ENCODE peak calls at places on chromosomes 13 and 19, in five cellular contexts. Q, M, I, V and A are unnamed samples.

GRCh38 chr13:27339299-27339698 is 68.7 kb downstream of the RASL11A start:
- DNase-seq in V (peak; percentile 47), I (no peak), Q (peak; percentile 61), M (no peak), A (peak; percentile 68)

GRCh38 chr19:36246006-36246391 is 31.1 kb downstream of the ZNF146 start:
- DNase-seq in I (no peak), V (no peak), M (no peak), Q (no peak), A (no peak)

GRCh38 chr13:77502104-77502720 is 33.3 kb upstream of the SCEL start:
- DNase-seq in I (no peak), V (no peak), M (no peak), Q (no peak), A (no peak)

GRCh38 chr13:50236898-50237318 is 221.7 kb downstream of the KCNRG start:
- DNase-seq in Q (no peak), M (peak; percentile 80), V (no peak), I (no peak), A (no peak)

GRCh38 chr13:113907637-113908617 is 44.1 kb upstream of the GAS6 start:
- DNase-seq in Q (peak; percentile 60), I (no peak), V (peak; percentile 64), M (peak; percentile 92), A (peak; percentile 43)

GRCh38 chr13:37618554-37618953 is 20.0 kb upstream of the POSTN start:
- DNase-seq in M (peak; percentile 91), I (no peak), V (peak; percentile 50), Q (peak; percentile 71), A (no peak)

GRCh38 chr19:28358604-28359003 is 854.3 kb downstream of the UQCRFS1 start:
- DNase-seq in I (no peak), V (no peak), Q (no peak), M (peak; percentile 32), A (peak; percentile 9)

GRCh38 chr13:66014757-66015156 is 1215.4 kb downstream of the PCDH9 start:
- DNase-seq in I (no peak), M (no peak), Q (no peak), V (no peak), A (no peak)

GRCh38 chr19:12090807-12091206 is 26.3 kb downstream of the ZNF844 start:
- DNase-seq in M (peak; percentile 15), V (peak; percentile 53), Q (peak; percentile 69), I (peak; percentile 67), A (peak; percentile 83)

GRCh38 chr19:54364775-54365257 is at the start of gene LAIR1:
- DNase-seq in Q (no peak), I (peak; percentile 34), V (no peak), M (no peak), A (no peak)

GRCh38 chr13:61470801-61471200 is 55.2 kb upstream of the PCDH20 start:
- DNase-seq in I (no peak), M (no peak), V (no peak), Q (no peak), A (no peak)

GRCh38 chr13:78636493-78636892 is 22.5 kb downstream of the OBI1 start:
- DNase-seq in V (no peak), M (no peak), Q (no peak), I (no peak), A (no peak)

GRCh38 chr19:21492932-21493906 is 12.2 kb upstream of the ZNF429 start:
- DNase-seq in V (no peak), Q (no peak), M (no peak), I (no peak), A (no peak)

GRCh38 chr19:55519461-55520311 is 17.2 kb downstream of the SBK2 start:
- DNase-seq in V (peak; percentile 73), M (peak; percentile 85), I (no peak), Q (peak; percentile 70), A (peak; percentile 27)

GRCh38 chr19:56079609-56080008 is 41.5 kb downstream of the ZNF787 start:
- DNase-seq in M (no peak), V (no peak), I (no peak), Q (no peak), A (no peak)

GRCh38 chr19:5048091-5048726 is 79.3 kb downstream of the KDM4B start:
- DNase-seq in V (peak; percentile 74), Q (peak; percentile 72), M (peak; percentile 49), I (peak; percentile 78), A (peak; percentile 93)

GRCh38 chr13:74751739-74752138 is 617.5 kb upstream of the KLF12 start:
- DNase-seq in Q (no peak), M (no peak), I (no peak), V (no peak), A (peak; percentile 3)

GRCh38 chr19:50649433-50650391 is at the start of gene C19orf81:
- DNase-seq in V (no peak), I (no peak), M (no peak), Q (no peak), A (peak; percentile 54)

GRCh38 chr13:95714142-95714832 is 37.3 kb downstream of the DNAJC3 start:
- DNase-seq in Q (peak; percentile 79), M (peak; percentile 79), V (peak; percentile 85), I (no peak), A (no peak)

GRCh38 chr19:32642771-32643170 is 32.2 kb downstream of the ANKRD27 start:
- DNase-seq in M (no peak), I (no peak), V (no peak), Q (no peak), A (no peak)

GRCh38 chr19:3586707-3587346 is 1.5 kb downstream of the GIPC3 start:
- DNase-seq in Q (no peak), I (no peak), V (no peak), M (no peak), A (no peak)

GRCh38 chr13:94799330-94799729 is 87.0 kb upstream of the SOX21 start:
- DNase-seq in M (no peak), I (no peak), V (no peak), Q (no peak), A (no peak)

GRCh38 chr19:1027020-1027952 is 878 bp downstream of the CNN2 start:
- DNase-seq in V (no peak), M (no peak), Q (no peak), I (peak; percentile 22), A (peak; percentile 71)

GRCh38 chr19:55014714-55015113 is 23.4 kb downstream of the GP6 start:
- DNase-seq in I (peak; percentile 22), M (no peak), Q (no peak), V (no peak), A (no peak)

GRCh38 chr19:38549061-38549460 is 68.7 kb downstream of the MAP4K1 start:
- DNase-seq in I (no peak), Q (no peak), V (no peak), M (no peak), A (no peak)

GRCh38 chr19:17138937-17139598 is 63.5 kb downstream of the MYO9B start:
- DNase-seq in M (no peak), I (peak; percentile 65), Q (no peak), V (no peak), A (no peak)

GRCh38 chr19:48573163-48573505 is 21.2 kb downstream of the SULT2B1 start:
- DNase-seq in V (no peak), M (no peak), I (peak; percentile 20), Q (no peak), A (no peak)

GRCh38 chr13:114017028-114017630 is 43.3 kb upstream of the C13orf46 start:
- DNase-seq in Q (peak; percentile 50), M (no peak), I (peak; percentile 14), V (no peak), A (no peak)

GRCh38 chr13:23547000-23547590 is 23.1 kb upstream of the TNFRSF19 start:
- DNase-seq in I (peak; percentile 80), M (peak; percentile 31), V (peak; percentile 8), Q (peak; percentile 45), A (no peak)

GRCh38 chr19:49888478-49888901 is 8.2 kb downstream of the IL4I1 start:
- DNase-seq in Q (no peak), I (no peak), M (no peak), V (no peak), A (no peak)

GRCh38 chr19:49716154-49716553 is 25.2 kb downstream of the CPT1C start:
- DNase-seq in I (no peak), V (peak; percentile 17), Q (no peak), M (no peak), A (no peak)

GRCh38 chr19:33374406-33374703 is 846 bp downstream of the CEBPG start:
- DNase-seq in M (peak; percentile 8), V (peak; percentile 48), Q (peak; percentile 42), I (no peak), A (peak; percentile 32)

GRCh38 chr19:3507371-3508120 is 1.4 kb downstream of the FZR1 start:
- DNase-seq in V (peak; percentile 40), Q (no peak), I (no peak), M (no peak), A (no peak)

GRCh38 chr19:7342143-7342542 is 6.6 kb upstream of the ARHGEF18 start:
- DNase-seq in M (no peak), I (no peak), V (no peak), Q (no peak), A (no peak)

GRCh38 chr19:3243851-3244700 is 19.6 kb downstream of the CELF5 start:
- DNase-seq in V (peak; percentile 68), I (peak; percentile 29), Q (peak; percentile 56), M (peak; percentile 47), A (peak; percentile 76)

DNA sequence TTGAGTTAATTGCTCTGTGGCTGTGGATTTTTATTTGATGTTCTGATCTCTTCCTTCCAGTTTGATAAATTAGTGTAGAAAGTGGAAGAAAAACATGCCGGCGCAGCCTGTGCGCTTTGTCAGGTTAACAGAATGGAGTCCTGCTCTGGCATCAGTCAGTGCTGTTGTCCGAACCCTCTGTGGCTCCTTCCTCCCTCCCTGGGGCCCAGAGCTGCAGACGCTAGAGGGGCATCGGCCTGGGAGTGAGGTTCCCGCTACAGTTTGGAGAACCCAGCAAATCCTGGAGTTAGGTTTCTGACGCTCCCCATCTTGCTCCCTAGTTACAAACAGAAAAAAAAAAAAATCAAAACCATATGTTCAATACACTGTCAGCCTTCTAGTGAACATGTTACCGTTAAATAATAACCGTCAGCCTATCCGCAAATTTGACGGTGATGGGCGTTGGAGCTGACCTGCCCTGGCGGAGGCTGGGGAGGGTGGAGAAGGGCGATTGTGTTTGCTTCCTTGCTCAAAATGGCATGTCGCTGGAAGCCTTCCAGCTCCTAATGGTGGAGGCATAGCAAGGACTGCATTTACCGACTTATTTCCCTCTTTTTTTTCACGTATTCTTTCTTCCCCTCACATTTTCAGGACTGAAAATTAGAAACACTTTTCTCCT is 13.5 kb downstream of the MBNL2 start:
- DNase-seq in I (peak; percentile 33), Q (no peak), V (no peak), M (no peak), A (no peak)
- H3K4me3 ChIP-seq in I (peak overlapping the region; percentile 39), Q (no peak overlapping the region), V (no peak overlapping the region), M (no peak overlapping the region), A (no peak overlapping the region)

GRCh38 chr13:106626473-106626872 is 58.5 kb upstream of the ARGLU1 start:
- DNase-seq in Q (no peak), V (no peak), I (no peak), M (no peak), A (no peak)
- H3K4me1 ChIP-seq in Q (no peaks in the 10 kb centered on the region), V (no peaks in the 10 kb centered on the region), I (peaks cover 5% of the 10 kb centered on the region), M (no peaks in the 10 kb centered on the region), A (no peaks in the 10 kb centered on the region)

GRCh38 chr19:6236310-6237291 is 43.2 kb downstream of the MLLT1 start:
- DNase-seq in M (no peak), V (no peak), Q (no peak), I (peak; percentile 55), A (no peak)
- H3K4me3 ChIP-seq in M (no peak overlapping the region), V (no peak overlapping the region), Q (no peak overlapping the region), I (no peak overlapping the region), A (no peak overlapping the region)

GRCh38 chr13:75877092-75877491 is 241.0 kb downstream of the LMO7 start:
- DNase-seq in I (no peak), Q (no peak), M (no peak), V (no peak), A (no peak)
- H3K4me1 ChIP-seq in I (no peaks in the 10 kb centered on the region), Q (no peaks in the 10 kb centered on the region), M (no peaks in the 10 kb centered on the region), V (peaks cover 5% of the 10 kb centered on the region), A (no peaks in the 10 kb centered on the region)

GRCh38 chr13:39527961-39528720 is 74.9 kb downstream of the LHFPL6 start:
- DNase-seq in V (peak; percentile 86), I (no peak), Q (peak; percentile 89), M (peak; percentile 95), A (peak; percentile 60)
- H3K4me3 ChIP-seq in V (no peak overlapping the region), I (no peak overlapping the region), Q (peak overlapping the region; percentile 9), M (peak overlapping the region; percentile 21), A (no peak overlapping the region)